ENCODE peak calls at places on chromosomes 1 and 21, in six cellular contexts. F, Z, X, H, O and V are unnamed samples. For H3K36me3 and H3K4me1, the result is how much of the 10 kb centered on the place peaks cover.

GRCh38 chr21:44482581-44483287 is 27.4 kb downstream of the LRRC3 start:
- DNase-seq in F (no peak), Z (no peak), X (no peak), H (no peak), O (no peak), V (no peak)

GRCh38 chr1:64486193-64486592 is 16.3 kb downstream of the CACHD1 start:
- DNase-seq in F (no peak), Z (no peak), X (no peak), H (no peak), O (no peak), V (no peak)

GRCh38 chr1:218034464-218034863 is 250.6 kb upstream of the RRP15 start:
- DNase-seq in F (no peak), Z (no peak), X (no peak), H (no peak), O (no peak), V (no peak)

GRCh38 chr1:16006552-16007485 is 2.8 kb downstream of the SRARP start:
- DNase-seq in F (no peak), Z (no peak), X (no peak), H (no peak), O (no peak), V (no peak)

GRCh38 chr21:33136898-33137502 is 67.1 kb downstream of the OLIG1 start:
- DNase-seq in F (no peak), Z (no peak), X (no peak), H (no peak), O (no peak), V (no peak)

GRCh38 chr1:59499956-59500569 is 203.2 kb downstream of the FGGY start:
- DNase-seq in F (no peak), Z (peak), X (no peak), H (no peak), O (no peak), V (no peak)

GRCh38 chr1:206939841-206940587 is 6.3 kb downstream of the PIGR start:
- DNase-seq in F (no peak), Z (peak), X (no peak), H (no peak), O (peak), V (no peak)

GRCh38 chr1:172601046-172601630 is 57.8 kb upstream of the FASLG start:
- DNase-seq in F (no peak), Z (no peak), X (no peak), H (no peak), O (no peak), V (no peak)

GRCh38 chr1:235342039-235342438 is 13.7 kb downstream of the GGPS1 start:
- DNase-seq in F (no peak), Z (no peak), X (no peak), H (no peak), O (no peak), V (no peak)

GRCh38 chr1:201562659-201563405 is 23.9 kb downstream of the NAV1 start:
- DNase-seq in F (no peak), Z (no peak), X (no peak), H (no peak), O (no peak), V (no peak)

GRCh38 chr21:43808832-43809251 is 19.5 kb downstream of the RRP1 start:
- DNase-seq in F (no peak), Z (no peak), X (no peak), H (no peak), O (no peak), V (no peak)

GRCh38 chr1:11067716-11068495 is 8.1 kb upstream of the SRM start:
- DNase-seq in F (no peak), Z (no peak), X (no peak), H (no peak), O (no peak), V (no peak)

GRCh38 chr1:11069233-11069950 is 9.6 kb upstream of the SRM start:
- DNase-seq in F (no peak), Z (no peak), X (no peak), H (no peak), O (no peak), V (no peak)

GRCh38 chr1:11065796-11066195 is 6.0 kb upstream of the SRM start:
- DNase-seq in F (no peak), Z (no peak), X (no peak), H (no peak), O (no peak), V (peak)

GRCh38 chr1:11070876-11071275 is 11.1 kb upstream of the SRM start:
- DNase-seq in F (no peak), Z (no peak), X (no peak), H (no peak), O (no peak), V (no peak)

DNA sequence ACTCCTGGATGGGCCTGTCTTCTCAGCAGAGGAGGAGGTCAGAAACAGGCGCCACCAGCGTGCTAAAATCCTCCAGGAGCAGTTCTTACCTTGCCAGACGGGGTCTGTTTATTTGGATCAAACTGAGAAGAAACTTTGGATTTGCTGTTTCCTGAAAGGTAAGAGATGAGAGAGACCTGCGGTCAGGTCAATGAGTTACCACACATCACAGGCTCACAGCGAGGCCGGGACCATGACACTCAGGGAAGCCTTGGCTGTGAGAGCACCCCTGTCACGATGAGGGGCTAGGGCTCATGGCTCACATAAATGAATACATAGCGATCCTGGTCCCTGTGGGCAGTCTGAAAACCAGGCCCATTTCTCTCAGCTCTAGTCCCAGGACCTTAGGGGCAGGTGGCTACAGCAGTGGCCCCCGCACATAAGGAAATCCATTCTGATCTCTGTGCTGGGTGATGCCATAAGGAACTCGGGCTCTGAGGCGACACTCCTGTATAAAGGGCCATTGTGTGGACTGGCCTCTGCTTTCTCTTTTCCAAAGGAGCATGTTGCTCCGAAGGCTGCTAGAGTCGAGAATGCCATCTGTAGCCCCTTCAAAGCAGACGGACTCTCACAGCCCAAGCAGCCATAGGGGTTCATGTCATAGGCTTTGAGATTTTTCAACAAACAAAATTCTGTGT is 8.9 kb upstream of the SRM start:
- DNase-seq in F (no peak), Z (no peak), X (no peak), H (no peak), O (no peak), V (no peak)
- H3K36me3 ChIP-seq in F (under half), Z (under half), X (under half), H (half or more), O (half or more), V (half or more)

GRCh38 chr1:154953611-154954038 is 2.3 kb downstream of the PBXIP1 start:
- DNase-seq in F (no peak), Z (no peak), X (no peak), H (no peak), O (no peak), V (no peak)

GRCh38 chr1:154955039-154955717 is 721 bp downstream of the PBXIP1 start:
- DNase-seq in F (peak), Z (peak), X (no peak), H (peak), O (peak), V (no peak)

GRCh38 chr1:154954541-154954940 is 1.4 kb downstream of the PBXIP1 start:
- DNase-seq in F (no peak), Z (no peak), X (no peak), H (no peak), O (no peak), V (no peak)

GRCh38 chr1:154951901-154952657 is 3.8 kb downstream of the PBXIP1 start:
- DNase-seq in F (no peak), Z (peak), X (no peak), H (peak), O (no peak), V (no peak)

GRCh38 chr1:154952664-154953063 is 3.2 kb downstream of the PBXIP1 start:
- DNase-seq in F (no peak), Z (no peak), X (no peak), H (no peak), O (no peak), V (no peak)
- H3K4me1 ChIP-seq in F (under half), Z (under half), X (under half), H (half or more), O (half or more), V (half or more)

GRCh38 chr1:109112652-109113285 is 1.1 kb upstream of the ELAPOR1 start:
- DNase-seq in F (peak), Z (peak), X (peak), H (peak), O (peak), V (peak)
- H3K27ac ChIP-seq in F (peak), Z (no peak), X (no peak), H (peak), O (no peak), V (no peak)

DNA sequence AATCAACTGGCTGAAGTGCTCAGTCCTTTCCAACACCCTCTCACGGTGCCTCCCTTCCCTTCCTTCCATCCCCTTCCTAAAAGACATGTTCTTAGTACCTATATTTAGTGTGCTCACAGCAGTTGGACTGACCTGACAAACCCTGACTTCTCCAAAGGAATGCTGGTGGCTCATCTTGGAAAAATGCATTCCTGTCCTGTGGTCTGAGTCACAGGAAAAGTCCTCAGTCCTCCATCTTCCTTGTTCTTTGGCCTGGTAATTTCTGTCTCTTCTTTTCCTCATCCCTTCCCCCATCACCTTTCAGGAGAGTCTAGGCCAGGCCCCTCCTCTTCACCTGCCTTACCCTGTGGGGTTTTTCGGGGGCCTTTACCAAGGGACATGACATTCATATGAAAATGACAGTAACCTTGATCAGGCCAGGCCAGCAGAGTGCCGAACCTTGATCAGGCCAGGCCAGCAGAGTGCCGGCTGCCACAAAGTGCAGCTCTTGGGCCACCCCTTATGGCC is 7.2 kb downstream of the ATP1B1 start:
- DNase-seq in F (no peak), Z (peak), X (no peak), H (no peak), O (no peak), V (no peak)
- H3K36me3 ChIP-seq in F (under half), Z (under half), X (under half), H (under half), O (under half), V (under half)

DNA sequence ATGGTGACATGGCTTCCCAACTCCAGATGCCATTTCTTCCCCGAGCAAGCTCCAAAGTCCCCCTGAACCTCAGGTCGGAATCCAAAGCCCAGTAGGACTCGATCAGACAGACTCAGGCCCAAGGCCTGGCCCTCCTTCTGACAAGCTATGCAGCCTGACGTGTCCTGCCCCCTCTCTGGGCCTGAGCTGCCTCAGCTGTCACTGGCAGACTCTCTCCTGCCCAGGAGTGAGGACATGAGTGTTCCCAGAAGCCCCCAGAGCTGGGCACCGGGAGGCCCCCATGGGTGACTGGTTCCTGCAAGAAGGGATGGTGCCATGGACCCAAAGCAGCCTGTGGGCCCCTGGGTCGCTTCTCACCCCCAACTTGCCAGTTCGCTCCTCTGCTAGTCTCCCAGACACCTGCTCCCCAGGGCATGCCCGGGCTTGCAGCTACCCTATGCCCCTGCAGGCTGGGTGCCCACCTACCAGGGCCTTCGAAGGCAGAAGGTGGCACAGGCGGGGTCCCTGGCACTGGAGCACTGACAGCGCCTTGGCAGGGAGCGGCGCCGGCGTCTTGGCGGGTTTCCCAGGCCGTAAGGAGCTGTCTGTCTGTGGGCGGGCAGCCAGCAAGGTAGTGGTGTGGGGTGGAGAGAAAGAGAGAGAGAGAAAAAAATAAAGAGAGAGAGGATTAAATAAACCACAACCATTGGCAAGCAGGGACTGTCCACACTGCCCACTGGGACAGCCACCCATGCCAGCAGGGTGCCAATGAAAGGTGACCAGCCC is 2.3 kb downstream of the EDN2 start:
- DNase-seq in F (peak), Z (peak), X (no peak), H (no peak), O (peak), V (peak)
- H3K4me1 ChIP-seq in F (half or more), Z (under half), X (under half), H (under half), O (half or more), V (under half)

GRCh38 chr1:246159290-246160227 is 347.5 kb downstream of the SMYD3 start:
- DNase-seq in F (no peak), Z (no peak), X (no peak), H (no peak), O (no peak), V (no peak)

GRCh38 chr1:246160398-246160797 is 346.7 kb downstream of the SMYD3 start:
- DNase-seq in F (no peak), Z (no peak), X (no peak), H (no peak), O (no peak), V (no peak)

GRCh38 chr1:246161626-246162025 is 345.5 kb downstream of the SMYD3 start:
- DNase-seq in F (no peak), Z (no peak), X (no peak), H (no peak), O (no peak), V (no peak)

GRCh38 chr1:246162560-246162959 is 344.5 kb downstream of the SMYD3 start:
- DNase-seq in F (no peak), Z (no peak), X (no peak), H (no peak), O (no peak), V (no peak)

GRCh38 chr1:246160905-246161304 is 346.2 kb downstream of the SMYD3 start:
- DNase-seq in F (no peak), Z (no peak), X (no peak), H (no peak), O (no peak), V (no peak)
- H3K27ac ChIP-seq in F (no peak), Z (no peak), X (no peak), H (no peak), O (no peak), V (no peak)

DNA sequence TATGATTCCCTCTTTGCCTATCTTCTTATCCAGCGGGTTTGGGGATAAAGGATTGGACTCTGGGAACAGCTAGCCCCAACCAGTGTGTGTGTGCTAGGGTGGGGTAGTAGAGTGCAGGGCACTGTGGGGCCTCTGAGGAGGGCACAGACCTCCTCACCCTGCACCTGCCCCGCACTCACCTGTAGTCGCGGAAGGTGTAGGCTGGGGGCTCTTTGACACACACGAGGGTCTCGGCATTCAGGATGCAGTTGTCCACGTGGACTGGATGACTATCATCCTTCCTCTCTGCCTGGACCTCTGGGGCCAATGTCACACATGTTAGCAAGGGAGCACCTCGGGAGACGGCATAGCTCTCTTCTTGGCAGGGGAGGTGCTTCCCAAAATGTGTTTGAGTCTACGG is 8.0 kb upstream of the CLDN19 start:
- DNase-seq in F (no peak), Z (no peak), X (peak), H (no peak), O (no peak), V (no peak)
- H3K36me3 ChIP-seq in F (under half), Z (under half), X (under half), H (under half), O (half or more), V (half or more)

GRCh38 chr1:150311762-150312161 is 9.6 kb upstream of the PRPF3 start:
- DNase-seq in F (no peak), Z (no peak), X (no peak), H (no peak), O (no peak), V (no peak)

GRCh38 chr1:150309758-150310495 is 11.4 kb upstream of the PRPF3 start:
- DNase-seq in F (no peak), Z (no peak), X (no peak), H (no peak), O (no peak), V (no peak)
- H3K4me1 ChIP-seq in F (under half), Z (under half), X (under half), H (under half), O (under half), V (under half)

DNA sequence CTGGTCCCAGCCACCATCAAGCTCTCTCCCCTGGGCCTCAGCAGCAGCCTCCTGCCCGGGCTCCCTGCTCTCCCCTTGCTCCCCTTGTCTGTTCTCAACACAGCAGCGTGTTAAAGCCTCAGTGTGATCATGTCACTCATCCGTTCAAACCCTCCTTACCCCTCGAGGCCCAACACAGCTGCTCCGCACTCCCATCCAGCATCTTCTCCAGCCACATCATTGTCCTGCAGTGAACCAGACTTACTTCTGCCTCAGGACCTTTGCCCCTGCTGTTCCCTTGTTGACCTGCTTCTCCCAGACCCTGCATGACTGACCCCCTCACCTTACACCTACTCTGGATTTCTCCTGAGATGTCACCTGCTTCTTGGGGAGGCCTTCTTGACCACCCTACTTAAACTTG is 13.3 kb downstream of the CDK18 start:
- DNase-seq in F (no peak), Z (no peak), X (no peak), H (no peak), O (no peak), V (no peak)
- H3K27ac ChIP-seq in F (no peak), Z (no peak), X (no peak), H (no peak), O (no peak), V (no peak)

GRCh38 chr1:28412731-28413130 is 43.2 kb downstream of the PHACTR4 start:
- DNase-seq in F (no peak), Z (no peak), X (no peak), H (no peak), O (no peak), V (no peak)
- H3K36me3 ChIP-seq in F (under half), Z (under half), X (under half), H (under half), O (under half), V (under half)